ENCODE peak calls at places on chromosome 2, in four cellular contexts. T is hypothalamus; D is CD4-positive, alpha-beta T cell; Q is Right ventricle myocardium superior. I is an unnamed sample.

GRCh38 chr2:128321421-128321775 is 2.7 kb upstream of the HS6ST1 start:
- DNase-seq in T (no peak), D (no peak), Q (no peak), I (peak; percentile 68)

GRCh38 chr2:206920310-206920709 is 19.0 kb upstream of the CPO start:
- DNase-seq in T (no peak), D (no peak), Q (no peak), I (no peak)

GRCh38 chr2:51810197-51810596 is 778.3 kb upstream of the NRXN1 start:
- DNase-seq in T (no peak), D (no peak), Q (no peak), I (no peak)

GRCh38 chr2:133012847-133013734 is 343.1 kb upstream of the LYPD1 start:
- DNase-seq in T (no peak), D (no peak), Q (no peak), I (no peak)

GRCh38 chr2:38528008-38528442 is 74.7 kb downstream of the HNRNPLL start:
- DNase-seq in T (no peak), D (no peak), Q (peak; percentile 52), I (no peak)

GRCh38 chr2:148979164-148979918 is 59.2 kb upstream of the LYPD6B start:
- DNase-seq in T (no peak), D (no peak), Q (no peak), I (no peak)

GRCh38 chr2:43225788-43226557 is 433 bp downstream of the ZFP36L2 start:
- DNase-seq in T (peak; percentile 85), D (no peak), Q (peak; percentile 80), I (peak; percentile 83)

GRCh38 chr2:11458753-11459152 is 7.2 kb downstream of the E2F6 start:
- DNase-seq in T (no peak), D (no peak), Q (no peak), I (no peak)

GRCh38 chr2:20130821-20131645 is 79.6 kb upstream of the LAPTM4A start:
- DNase-seq in T (no peak), D (no peak), Q (no peak), I (no peak)

GRCh38 chr2:100887713-100888112 is 67.8 kb downstream of the NPAS2 start:
- DNase-seq in T (no peak), D (no peak), Q (no peak), I (peak; percentile 69)

GRCh38 chr2:40101076-40101688 is 322.1 kb upstream of the THUMPD2 start:
- DNase-seq in T (no peak), D (no peak), Q (no peak), I (no peak)

GRCh38 chr2:67726416-67726815 is 329.3 kb downstream of the ETAA1 start:
- DNase-seq in T (no peak), D (no peak), Q (no peak), I (no peak)

GRCh38 chr2:101728865-101729264 is 31.4 kb downstream of the MAP4K4 start:
- DNase-seq in T (no peak), D (no peak), Q (no peak), I (no peak)